ENCODE peak calls at places on chromosomes 13 and 19, in eight cellular contexts. B, Z, C, L, G, P, E and Y are unnamed samples.

GRCh38 chr13:103066991-103067390 is 774 bp upstream of the SLC10A2 start:
- DNase-seq in B (no peak), Z (no peak), C (no peak), L (no peak), G (no peak), P (no peak), E (no peak), Y (no peak)

GRCh38 chr19:35585844-35586243 is at the start of gene PMIS2:
- DNase-seq in B (no peak), Z (no peak), C (no peak), L (no peak), G (no peak), P (peak), E (no peak), Y (no peak)

GRCh38 chr13:101242720-101243119 is 173.6 kb downstream of the NALCN start:
- DNase-seq in B (no peak), Z (no peak), C (no peak), L (no peak), G (no peak), P (peak), E (no peak), Y (no peak)

GRCh38 chr19:2422951-2423880 is 4.2 kb downstream of the TIMM13 start:
- DNase-seq in B (no peak), Z (no peak), C (no peak), L (no peak), G (no peak), P (no peak), E (no peak), Y (no peak)

GRCh38 chr19:33403221-33403972 is 29.9 kb downstream of the CEBPG start:
- DNase-seq in B (no peak), Z (peak), C (no peak), L (no peak), G (no peak), P (peak), E (peak), Y (no peak)

GRCh38 chr19:43731854-43732253 is 16.0 kb downstream of the IRGC start:
- DNase-seq in B (no peak), Z (no peak), C (no peak), L (no peak), G (no peak), P (peak), E (no peak), Y (no peak)

GRCh38 chr13:90732049-90732448 is 615.4 kb upstream of the MIR17HG start:
- DNase-seq in B (no peak), Z (no peak), C (no peak), L (no peak), G (no peak), P (no peak), E (no peak), Y (no peak)

GRCh38 chr13:105410602-105411001 is 1124.9 kb downstream of the EFNB2 start:
- DNase-seq in B (no peak), Z (peak), C (peak), L (no peak), G (no peak), P (peak), E (no peak), Y (no peak)

GRCh38 chr13:104385409-104385808 is 1319.2 kb upstream of the SLC10A2 start:
- DNase-seq in B (no peak), Z (no peak), C (no peak), L (peak), G (no peak), P (peak), E (no peak), Y (no peak)

GRCh38 chr19:17348700-17349099 is 11.3 kb downstream of the GTPBP3 start:
- DNase-seq in B (peak), Z (no peak), C (peak), L (peak), G (no peak), P (peak), E (no peak), Y (no peak)

GRCh38 chr13:112885782-112886268 is 83.2 kb upstream of the MCF2L start:
- DNase-seq in B (no peak), Z (peak), C (peak), L (peak), G (no peak), P (peak), E (peak), Y (peak)

GRCh38 chr19:44341794-44342193 is 14.7 kb downstream of the ZNF112 start:
- DNase-seq in B (no peak), Z (no peak), C (no peak), L (no peak), G (no peak), P (no peak), E (no peak), Y (no peak)

GRCh38 chr19:2477141-2477710 is 1.3 kb downstream of the GADD45B start:
- DNase-seq in B (no peak), Z (peak), C (peak), L (no peak), G (no peak), P (peak), E (peak), Y (no peak)

GRCh38 chr13:49690133-49690989 is 925 bp downstream of the EBPL start:
- DNase-seq in B (no peak), Z (no peak), C (peak), L (no peak), G (no peak), P (peak), E (no peak), Y (no peak)

GRCh38 chr19:8525401-8525684 is 11.4 kb upstream of the ZNF414 start:
- DNase-seq in B (no peak), Z (no peak), C (no peak), L (no peak), G (no peak), P (no peak), E (no peak), Y (no peak)
- TF ChIP-seq CTCF in B (no peak), Z (no peak), C (no peak), L (peak), G (peak), P (peak), E (peak), Y (peak)

GRCh38 chr19:57357406-57357805 is 5.9 kb upstream of the TRAPPC2B start:
- DNase-seq in B (no peak), Z (no peak), C (no peak), L (no peak), G (no peak), P (no peak), E (no peak), Y (no peak)

GRCh38 chr19:57350877-57351805 is at the start of gene ZNF304:
- DNase-seq in B (peak), Z (peak), C (peak), L (peak), G (peak), P (peak), E (peak), Y (peak)

GRCh38 chr19:57355916-57356315 is 4.8 kb downstream of the ZNF304 start:
- DNase-seq in B (no peak), Z (no peak), C (no peak), L (no peak), G (no peak), P (no peak), E (no peak), Y (no peak)

GRCh38 chr19:57348136-57348535 is 2.9 kb upstream of the ZNF304 start:
- DNase-seq in B (no peak), Z (no peak), C (no peak), L (no peak), G (peak), P (peak), E (no peak), Y (no peak)

GRCh38 chr19:57351867-57352266 is 796 bp downstream of the ZNF304 start:
- DNase-seq in B (no peak), Z (no peak), C (no peak), L (no peak), G (no peak), P (peak), E (no peak), Y (no peak)
- TF ChIP-seq CTCF in B (no peak), Z (no peak), C (no peak), L (no peak), G (no peak), P (peak), E (no peak), Y (no peak)

GRCh38 chr13:27424246-27425150 is at the start of gene GTF3A:
- DNase-seq in B (peak), Z (peak), C (peak), L (no peak), G (no peak), P (peak), E (no peak), Y (peak)

GRCh38 chr13:27425151-27425917 is 915 bp downstream of the GTF3A start:
- DNase-seq in B (no peak), Z (no peak), C (no peak), L (no peak), G (no peak), P (peak), E (no peak), Y (no peak)

GRCh38 chr13:27427663-27428062 is 3.2 kb downstream of the GTF3A start:
- DNase-seq in B (no peak), Z (no peak), C (no peak), L (no peak), G (no peak), P (no peak), E (no peak), Y (no peak)

GRCh38 chr13:27428160-27428559 is 3.7 kb downstream of the GTF3A start:
- DNase-seq in B (no peak), Z (no peak), C (no peak), L (no peak), G (no peak), P (no peak), E (no peak), Y (no peak)

DNA sequence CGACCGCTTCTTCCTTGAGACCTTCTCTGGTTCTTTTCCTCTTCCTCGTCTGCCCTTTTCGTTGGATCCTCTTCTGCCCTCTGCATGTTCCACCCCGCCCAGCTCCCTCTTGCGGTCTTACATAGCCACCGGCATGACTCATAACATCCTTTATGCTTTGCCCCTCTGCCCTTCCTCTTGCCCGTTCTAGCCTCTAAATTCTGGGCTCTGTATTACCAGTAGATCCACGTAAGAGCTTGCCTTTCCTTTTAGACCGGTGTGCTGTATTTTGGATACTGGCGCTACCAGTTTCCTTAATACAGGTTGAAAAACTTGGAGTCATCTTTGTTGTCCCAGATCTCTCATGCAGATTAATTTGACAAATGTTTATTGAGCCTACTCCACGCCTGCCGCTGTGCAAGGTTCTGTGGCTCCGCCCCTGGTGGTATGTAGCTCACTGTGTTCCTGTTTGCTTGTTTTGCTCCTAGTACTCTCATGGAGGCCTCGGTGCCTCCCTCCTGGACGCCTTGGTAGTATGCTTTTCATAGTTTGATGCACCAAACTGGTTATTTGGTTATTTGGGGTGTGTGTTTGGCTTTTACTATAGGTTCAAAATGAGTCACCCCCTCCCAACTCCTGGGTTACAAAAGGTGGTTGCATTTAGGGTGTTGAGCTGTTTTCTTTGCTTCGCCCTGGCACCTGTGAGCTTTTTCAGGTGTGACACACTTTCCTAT is 1.7 kb downstream of the GTF3A start:
- DNase-seq in B (peak), Z (peak), C (peak), L (no peak), G (no peak), P (peak), E (no peak), Y (no peak)
- TF ChIP-seq CTCF in B (no peak), Z (peak), C (peak), L (peak), G (peak), P (peak), E (peak), Y (peak)

GRCh38 chr13:65499251-65499650 is 1730.9 kb downstream of the PCDH9 start:
- DNase-seq in B (no peak), Z (no peak), C (no peak), L (no peak), G (peak), P (no peak), E (no peak), Y (no peak)

GRCh38 chr13:65497265-65497664 is 1732.9 kb downstream of the PCDH9 start:
- DNase-seq in B (no peak), Z (no peak), C (no peak), L (peak), G (peak), P (peak), E (no peak), Y (no peak)
- TF ChIP-seq CTCF in B (no peak), Z (no peak), C (no peak), L (no peak), G (no peak), P (no peak), E (no peak), Y (no peak)

DNA sequence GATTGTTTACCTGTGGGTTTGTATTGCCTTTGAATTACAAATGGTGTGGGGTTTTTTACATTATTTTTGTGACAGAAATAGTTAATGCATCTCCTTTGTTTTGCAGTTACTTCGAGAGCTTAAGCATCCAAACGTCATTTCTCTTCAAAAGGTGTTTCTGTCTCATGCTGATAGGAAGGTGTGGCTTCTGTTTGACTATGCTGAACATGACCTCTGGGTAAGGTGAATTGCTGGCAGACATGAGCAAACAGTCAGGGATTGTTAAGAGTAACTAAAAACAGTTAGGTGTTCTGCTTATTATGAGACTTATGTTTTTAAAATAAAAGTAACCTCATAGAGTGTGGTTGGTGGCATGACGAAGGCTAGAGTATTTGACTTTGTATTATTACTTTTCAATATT is 95.0 kb downstream of the CDK8 start:
- DNase-seq in B (no peak), Z (no peak), C (no peak), L (no peak), G (no peak), P (no peak), E (no peak), Y (no peak)
- TF ChIP-seq CTCF in B (no peak), Z (no peak), C (no peak), L (no peak), G (no peak), P (no peak), E (no peak), Y (no peak)

GRCh38 chr13:60379837-60380236 is 17.2 kb upstream of the TDRD3 start:
- DNase-seq in B (no peak), Z (no peak), C (no peak), L (no peak), G (no peak), P (no peak), E (no peak), Y (no peak)
- TF ChIP-seq CTCF in B (no peak), Z (no peak), C (no peak), L (peak), G (no peak), P (no peak), E (peak), Y (no peak)

DNA sequence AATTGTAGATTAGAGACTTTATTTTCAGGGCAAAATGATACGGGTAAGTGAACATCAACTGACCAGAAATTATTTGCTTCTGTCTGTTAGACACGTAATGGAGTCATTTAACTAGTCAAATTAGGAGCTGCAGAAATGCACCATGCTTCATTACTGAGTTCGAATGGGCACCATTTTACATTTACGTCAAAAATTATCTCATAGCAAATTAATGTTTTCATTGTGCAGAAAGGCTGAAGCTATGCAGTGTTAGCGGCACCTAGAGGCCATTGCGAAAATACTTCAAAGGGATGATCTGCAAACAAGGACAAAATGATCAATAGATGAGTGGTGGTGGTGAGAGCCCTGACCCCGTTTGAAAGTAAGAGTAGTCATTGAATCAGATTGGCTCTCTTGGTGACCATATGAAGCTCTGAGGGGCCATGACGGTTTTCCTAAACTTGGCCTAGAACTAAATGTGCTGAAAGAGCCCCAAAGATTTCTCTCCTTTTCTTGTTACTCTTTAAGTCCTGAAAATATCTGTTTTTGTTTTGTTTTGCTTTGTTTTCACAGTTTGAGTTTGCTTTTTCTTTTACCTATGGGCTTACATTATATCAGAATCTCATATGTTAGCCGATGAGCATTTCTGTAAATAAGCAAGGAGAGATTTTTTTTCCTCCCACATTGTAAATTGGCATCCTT is 277.9 kb downstream of the ZNF536 start:
- DNase-seq in B (no peak), Z (no peak), C (peak), L (no peak), G (peak), P (peak), E (no peak), Y (peak)
- TF ChIP-seq CTCF in B (peak), Z (peak), C (peak), L (peak), G (peak), P (peak), E (peak), Y (peak)

DNA sequence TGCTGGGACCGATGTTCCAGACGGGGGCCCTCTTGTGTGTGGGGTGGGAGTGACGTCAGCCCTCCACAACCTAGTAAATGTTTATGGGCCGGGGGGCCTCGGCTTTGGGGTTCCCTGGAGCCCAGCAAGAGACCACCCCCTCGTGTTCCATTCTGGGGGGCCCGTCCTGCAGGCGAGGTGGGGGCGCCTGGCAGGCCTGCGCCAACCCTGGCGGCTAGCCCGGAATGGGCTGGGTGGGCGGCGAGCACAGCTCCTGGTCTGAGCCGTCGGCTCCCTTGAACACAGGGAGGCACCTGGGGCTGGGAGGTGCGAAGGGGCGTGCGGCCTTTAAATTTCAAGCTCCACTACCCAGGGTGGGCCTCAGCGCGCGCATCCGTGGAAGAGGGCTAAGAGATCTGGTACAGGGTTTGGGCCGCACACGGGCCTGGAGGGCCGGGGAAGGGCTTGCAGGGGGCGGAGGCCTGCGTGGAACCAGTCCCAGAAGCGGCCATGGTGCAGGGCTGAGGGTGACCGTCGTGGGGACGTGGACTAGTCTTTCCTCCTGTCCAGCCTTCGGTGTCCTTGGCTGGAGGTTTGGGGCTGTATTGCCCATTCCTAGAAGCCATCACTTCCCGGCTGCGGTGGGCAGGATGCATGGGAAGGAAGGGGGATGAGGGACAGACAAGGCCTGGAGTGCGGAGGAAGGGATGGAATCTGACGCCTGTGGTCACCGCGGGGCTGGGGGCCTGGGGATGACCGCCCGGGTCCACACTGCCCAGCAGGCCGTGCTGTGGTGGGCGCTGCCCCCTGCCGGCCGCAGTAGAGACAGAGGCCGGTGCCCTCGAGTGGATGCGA is 11.4 kb downstream of the NDUFA11 start:
- DNase-seq in B (no peak), Z (no peak), C (peak), L (no peak), G (no peak), P (peak), E (no peak), Y (no peak)
- TF ChIP-seq CTCF in B (peak), Z (peak), C (peak), L (peak), G (peak), P (peak), E (peak), Y (peak)

DNA sequence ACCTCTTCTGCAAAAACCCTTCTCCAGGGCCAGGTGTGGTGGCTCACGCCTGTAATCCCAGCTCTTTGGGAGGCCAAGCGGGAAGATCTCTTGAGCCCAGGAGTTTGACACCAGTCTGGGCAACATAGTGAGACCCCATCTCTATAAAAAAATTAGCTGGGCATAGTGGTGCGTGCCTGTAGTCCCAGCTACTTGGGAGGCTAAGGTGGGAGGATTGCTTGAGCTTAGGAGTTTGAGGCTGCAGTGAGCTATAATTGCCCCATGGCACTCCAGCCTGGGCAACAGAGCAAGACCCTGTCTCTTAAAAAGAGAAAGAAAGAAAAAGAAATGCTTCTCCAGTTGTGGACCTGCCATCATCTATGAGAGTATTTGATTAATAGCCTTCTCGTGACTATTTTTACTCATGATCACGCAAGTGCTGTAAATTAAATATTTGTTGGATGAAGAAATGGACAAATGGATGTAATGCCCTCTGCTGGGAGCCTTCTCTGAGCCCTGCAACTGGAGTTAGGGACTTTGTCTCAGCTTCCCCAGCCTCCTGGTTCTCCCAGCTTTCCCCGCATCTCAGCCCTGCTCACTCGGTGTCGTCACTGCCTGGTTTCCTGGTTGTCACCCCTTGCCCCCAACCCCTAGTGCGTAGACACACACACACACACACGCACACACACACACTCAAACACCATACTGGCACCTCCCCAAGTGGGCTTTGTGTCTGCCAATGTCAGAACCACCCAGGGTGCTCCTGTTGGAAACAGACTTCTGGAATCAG is 12.2 kb downstream of the WIZ start:
- DNase-seq in B (no peak), Z (no peak), C (no peak), L (no peak), G (no peak), P (peak), E (no peak), Y (no peak)
- TF ChIP-seq CTCF in B (peak), Z (no peak), C (no peak), L (no peak), G (peak), P (peak), E (peak), Y (peak)